ENCODE peak calls at places on chromosomes 5 and 9, in six cellular contexts. W, Q, T, V, S and F are unnamed samples.

GRCh38 chr5:150560401-150561191 is 52.7 kb downstream of the NDST1 start:
- DNase-seq in W (peak; percentile 95), T (peak; percentile 92), S (peak; percentile 68), Q (peak; percentile 92), V (peak; percentile 49), F (peak; percentile 95)

GRCh38 chr5:45774528-45774927 is 78.3 kb upstream of the HCN1 start:
- DNase-seq in T (peak; percentile 12), Q (peak; percentile 0), W (no peak), V (no peak), S (no peak), F (no peak)

GRCh38 chr9:35162605-35163315 is 951 bp downstream of the UNC13B start:
- DNase-seq in T (no peak), W (no peak), V (peak; percentile 5), S (no peak), Q (no peak), F (no peak)

GRCh38 chr5:123033157-123033671 is 3.3 kb downstream of the PPIC start:
- DNase-seq in Q (no peak), V (no peak), T (no peak), W (no peak), S (no peak), F (no peak)

GRCh38 chr5:87308024-87308423 is 40.3 kb downstream of the RASA1 start:
- DNase-seq in S (no peak), Q (no peak), V (no peak), T (no peak), W (no peak), F (no peak)

GRCh38 chr5:41371741-41372140 is 138.7 kb downstream of the PLCXD3 start:
- DNase-seq in Q (peak; percentile 2), W (no peak), T (no peak), V (peak; percentile 82), S (no peak), F (no peak)

GRCh38 chr5:173010547-173011464 is 27.2 kb downstream of the ATP6V0E1 start:
- DNase-seq in W (peak; percentile 78), T (peak; percentile 78), V (no peak), Q (no peak), S (peak; percentile 78), F (no peak)

GRCh38 chr9:98989036-98990000 is 45.6 kb downstream of the COL15A1 start:
- DNase-seq in Q (peak; percentile 86), T (no peak), S (no peak), V (peak; percentile 100), W (peak; percentile 96), F (peak; percentile 81)

GRCh38 chr9:101991926-101992325 is 253.5 kb upstream of the GRIN3A start:
- DNase-seq in V (no peak), Q (no peak), S (no peak), T (no peak), W (no peak), F (no peak)

GRCh38 chr5:144202072-144202471 is 31.4 kb downstream of the KCTD16 start:
- DNase-seq in S (no peak), W (no peak), T (no peak), V (peak; percentile 44), Q (no peak), F (no peak)

GRCh38 chr9:33458444-33458843 is 11.1 kb upstream of the AQP3 start:
- DNase-seq in T (no peak), W (no peak), V (peak; percentile 25), Q (peak; percentile 73), S (no peak), F (no peak)

GRCh38 chr5:39891376-39891775 is 466.6 kb upstream of the DAB2 start:
- DNase-seq in Q (no peak), T (no peak), W (no peak), S (no peak), V (peak; percentile 32), F (no peak)

GRCh38 chr5:175609504-175609903 is 48.4 kb upstream of the HRH2 start:
- DNase-seq in S (no peak), Q (no peak), T (no peak), W (no peak), V (no peak), F (no peak)

GRCh38 chr9:6779417-6780241 is 21.9 kb downstream of the KDM4C start:
- DNase-seq in S (no peak), T (peak; percentile 79), W (no peak), Q (no peak), V (peak; percentile 77), F (no peak)

GRCh38 chr5:180494060-180494509 is at the start of gene CNOT6:
- DNase-seq in W (peak; percentile 90), Q (peak; percentile 86), V (peak; percentile 86), T (peak; percentile 95), S (peak; percentile 96), F (peak; percentile 94)

GRCh38 chr5:175471628-175472027 is 6.7 kb upstream of the SFXN1 start:
- DNase-seq in T (no peak), W (no peak), S (no peak), Q (no peak), V (no peak), F (no peak)

GRCh38 chr9:2991292-2991691 is 147.4 kb upstream of the PUM3 start:
- DNase-seq in T (no peak), W (no peak), Q (no peak), S (no peak), V (no peak), F (no peak)

GRCh38 chr9:105291422-105291859 is 47.0 kb downstream of the SLC44A1 start:
- DNase-seq in Q (no peak), T (no peak), V (no peak), W (no peak), S (no peak), F (no peak)

GRCh38 chr5:72860499-72860898 is 44.0 kb downstream of the TNPO1 start:
- DNase-seq in V (peak; percentile 81), W (no peak), T (no peak), Q (no peak), S (no peak), F (no peak)

GRCh38 chr9:112048924-112049785 is 125.9 kb downstream of the SUSD1 start:
- DNase-seq in S (no peak), W (no peak), V (peak; percentile 91), T (no peak), Q (no peak), F (no peak)

GRCh38 chr5:79834420-79835219 is 145.0 kb downstream of the CMYA5 start:
- DNase-seq in Q (no peak), T (no peak), V (no peak), W (peak; percentile 43), S (no peak), F (no peak)

GRCh38 chr5:127170918-127171600 is 97.8 kb upstream of the C5orf63 start:
- DNase-seq in Q (no peak), V (no peak), T (no peak), W (no peak), S (no peak), F (no peak)

GRCh38 chr9:126468141-126468825 is 141.7 kb downstream of the MVB12B start:
- DNase-seq in S (no peak), V (no peak), W (no peak), Q (no peak), T (no peak), F (no peak)

GRCh38 chr5:92674322-92674721 is 906.7 kb downstream of the NR2F1-AS1 start:
- DNase-seq in T (no peak), W (no peak), V (no peak), S (no peak), Q (no peak), F (no peak)

GRCh38 chr9:93761822-93762221 is 185.4 kb downstream of the PHF2 start:
- DNase-seq in W (no peak), T (peak; percentile 17), S (no peak), Q (no peak), V (no peak), F (no peak)

GRCh38 chr9:83706703-83707517 is 848 bp downstream of the UBQLN1 start:
- DNase-seq in V (peak; percentile 36), W (no peak), S (peak; percentile 63), Q (no peak), T (peak; percentile 80), F (no peak)

GRCh38 chr5:91070761-91071429 is 312.2 kb downstream of the ARRDC3 start:
- DNase-seq in S (no peak), Q (no peak), W (no peak), T (no peak), V (no peak), F (no peak)

GRCh38 chr9:97419315-97419867 is 7.5 kb downstream of the TDRD7 start:
- DNase-seq in Q (no peak), S (no peak), W (no peak), V (peak; percentile 29), T (no peak), F (no peak)

GRCh38 chr5:107393846-107394245 is 276.9 kb downstream of the EFNA5 start:
- DNase-seq in S (no peak), T (no peak), V (no peak), W (no peak), Q (no peak), F (no peak)

GRCh38 chr9:137757139-137757538 is 120.4 kb upstream of the CACNA1B start:
- DNase-seq in Q (no peak), V (no peak), T (no peak), S (no peak), W (no peak), F (no peak)

GRCh38 chr5:89996892-89997291 is 412.7 kb downstream of the CETN3 start:
- DNase-seq in Q (no peak), V (no peak), W (no peak), T (no peak), S (no peak), F (no peak)

GRCh38 chr9:33172735-33173238 is 5.7 kb upstream of the B4GALT1 start:
- DNase-seq in T (no peak), Q (no peak), V (no peak), S (no peak), W (peak; percentile 52), F (no peak)

GRCh38 chr5:80275347-80275746 is 19.5 kb upstream of the SERINC5 start:
- DNase-seq in V (peak; percentile 20), T (peak; percentile 54), Q (no peak), W (no peak), S (no peak), F (no peak)

GRCh38 chr5:85132269-85132668 is 747.6 kb upstream of the EDIL3 start:
- DNase-seq in W (no peak), V (peak; percentile 68), Q (no peak), S (no peak), T (no peak), F (no peak)

GRCh38 chr5:102971693-102972293 is 148.1 kb downstream of the GIN1 start:
- DNase-seq in S (no peak), V (peak; percentile 43), T (peak; percentile 38), W (no peak), Q (peak; percentile 15), F (no peak)

GRCh38 chr9:122226142-122226757 is 2.5 kb downstream of the LHX6 start:
- DNase-seq in V (no peak), Q (no peak), W (no peak), S (no peak), T (peak; percentile 20), F (no peak)
- TF ChIP-seq CTCF in V (no peak), Q (no peak), W (no peak), S (no peak), T (no peak), F (no peak)

GRCh38 chr9:14424323-14424722 is 110.4 kb upstream of the NFIB start:
- DNase-seq in Q (no peak), V (no peak), W (no peak), S (no peak), T (no peak), F (no peak)
- H3K4me3 ChIP-seq in Q (no peak overlapping the region), V (no peak overlapping the region), W (no peak overlapping the region), S (no peak overlapping the region), T (no peak overlapping the region), F (no peak overlapping the region)

GRCh38 chr5:169160405-169160901 is 140.5 kb downstream of the SLIT3 start:
- DNase-seq in T (no peak), V (peak; percentile 91), S (no peak), Q (no peak), W (peak; percentile 64), F (no peak)
- TF ChIP-seq CTCF in T (peak; percentile 48), V (peak; percentile 31), S (no peak), Q (peak; percentile 21), W (peak; percentile 22), F (peak; percentile 21)

GRCh38 chr9:113879318-113879717 is 3.2 kb downstream of the ZNF618 start:
- DNase-seq in S (no peak), Q (no peak), T (no peak), W (no peak), V (no peak), F (no peak)
- H3K4me3 ChIP-seq in S (no peak overlapping the region), Q (no peak overlapping the region), T (no peak overlapping the region), W (no peak overlapping the region), V (no peak overlapping the region), F (peak overlapping the region; percentile 53)